ENCODE peak calls at places on chromosomes 13 and 19, in eight cellular contexts. H is H1, R is A549, F is Peyer's patch, C is uterus, Z is spleen, V is body of pancreas, N is right lobe of liver. Y is an unnamed sample.

GRCh38 chr13:31629085-31629785 is 110.1 kb upstream of the RXFP2 start:
- DNase-seq in F (no peak), C (no peak), H (no peak), N (no peak), R (no peak), Z (no peak), V (no peak), Y (no peak)

GRCh38 chr13:94332360-94333040 is 147.0 kb downstream of the DCT start:
- DNase-seq in F (no peak), C (no peak), N (no peak), V (no peak), H (no peak), R (no peak), Z (no peak), Y (no peak)

GRCh38 chr13:97306646-97307045 is 84.5 kb downstream of the MBNL2 start:
- DNase-seq in N (no peak), R (no peak), V (no peak), F (no peak), C (no peak), Z (no peak), H (no peak), Y (no peak)

GRCh38 chr13:34308725-34309124 is 490.8 kb downstream of the RFC3 start:
- DNase-seq in N (no peak), C (no peak), R (no peak), H (no peak), Z (no peak), F (no peak), V (no peak), Y (no peak)

GRCh38 chr19:19997656-19998268 is 41.5 kb downstream of the ZNF682 start:
- DNase-seq in C (no peak), Z (no peak), H (peak; percentile 47), V (peak; percentile 79), R (no peak), N (no peak), F (no peak), Y (no peak)

GRCh38 chr13:65159803-65160202 is 2070.3 kb downstream of the PCDH9 start:
- DNase-seq in Z (no peak), V (no peak), F (no peak), H (no peak), N (no peak), R (no peak), C (no peak), Y (no peak)

GRCh38 chr13:109844396-109844795 is 58.0 kb upstream of the IRS2 start:
- DNase-seq in N (no peak), R (no peak), V (peak; percentile 28), C (no peak), F (no peak), H (no peak), Z (no peak), Y (no peak)

GRCh38 chr19:33175886-33176669 is 18.1 kb upstream of the LRP3 start:
- DNase-seq in Z (peak; percentile 82), H (no peak), C (no peak), F (no peak), N (no peak), V (no peak), R (peak; percentile 82), Y (no peak)

GRCh38 chr13:73235385-73235784 is 176.6 kb downstream of the KLF5 start:
- DNase-seq in H (no peak), F (no peak), N (no peak), C (no peak), R (no peak), Z (no peak), V (no peak), Y (no peak)

GRCh38 chr13:45781553-45782326 is 69.8 kb downstream of the SIAH3 start:
- DNase-seq in R (no peak), H (no peak), V (peak; percentile 73), C (peak; percentile 29), Z (no peak), F (peak; percentile 64), N (no peak), Y (no peak)

DNA sequence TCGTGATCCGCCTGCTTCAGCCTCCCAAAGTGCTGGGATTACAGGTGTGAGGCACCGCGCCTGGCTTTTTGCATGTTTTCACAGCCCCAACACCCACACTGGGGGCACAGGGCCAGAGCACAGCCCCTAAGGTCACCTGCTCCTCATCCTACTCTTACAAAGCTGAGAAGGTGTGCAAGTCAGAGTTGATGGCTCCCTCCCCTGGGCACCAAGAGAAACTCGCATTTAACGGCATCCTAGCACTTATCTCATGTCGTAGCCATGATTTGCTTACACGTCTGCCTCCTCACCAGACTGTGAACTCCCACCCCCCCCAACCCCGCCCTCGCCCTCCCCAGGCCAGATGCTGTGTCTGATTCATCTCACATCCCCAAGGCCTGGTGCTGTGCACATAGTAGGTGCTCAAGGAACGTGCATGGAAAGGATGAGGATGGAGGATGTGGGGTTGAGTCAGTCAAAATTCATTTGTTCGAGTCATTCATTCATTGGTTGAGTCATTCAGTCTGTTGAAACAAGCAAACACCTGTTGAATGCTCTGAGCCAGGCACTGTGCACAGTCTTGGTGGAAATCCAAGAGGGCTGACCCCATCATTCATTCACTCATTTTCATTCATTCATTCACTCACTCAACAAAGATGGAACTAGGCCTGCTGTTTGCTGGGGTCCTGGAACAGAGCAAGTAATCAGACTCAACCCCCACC is 11.3 kb downstream of the SHANK1 start:
- DNase-seq in N (no peak), V (no peak), C (no peak), R (no peak), F (no peak), Z (no peak), H (no peak), Y (no peak)
- TF ChIP-seq POLR2A in N (no peak), V (no peak), C (no peak), R (no peak), F (no peak), Z (no peak), H (no peak), Y (no peak)

DNA sequence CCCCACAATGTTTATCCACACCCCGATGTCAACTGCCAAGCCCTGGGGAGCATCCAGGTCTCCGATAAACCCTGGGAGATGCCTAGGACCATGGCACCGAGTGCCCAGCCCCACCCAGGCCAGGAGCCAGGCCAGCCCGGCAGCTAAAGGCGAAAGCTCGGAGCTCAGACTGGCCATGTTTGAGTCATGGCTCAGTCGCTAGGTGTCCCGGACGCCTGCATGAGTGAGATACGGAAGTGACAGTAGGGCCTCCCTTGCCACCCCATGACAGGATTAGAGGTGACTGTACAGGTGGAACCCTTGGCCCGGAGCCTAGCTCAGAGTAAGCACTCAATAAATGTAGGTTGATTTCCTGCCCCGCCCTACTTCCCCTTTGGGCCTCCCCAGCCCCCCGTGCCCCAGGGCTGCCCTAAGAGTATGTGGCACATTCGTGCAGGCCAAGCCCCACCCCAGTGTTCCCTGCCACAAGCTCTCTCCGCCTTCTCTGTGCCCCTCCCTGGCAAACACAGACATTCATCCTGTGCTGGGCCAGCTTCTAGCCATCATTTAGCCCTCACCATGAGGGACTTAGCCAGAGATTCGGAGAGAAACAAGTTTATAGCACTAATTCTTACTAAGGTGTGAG is 5.8 kb upstream of the TPM4 start:
- DNase-seq in F (peak; percentile 93), C (no peak), R (peak; percentile 58), N (peak; percentile 64), V (peak; percentile 51), H (no peak), Z (peak; percentile 96), Y (no peak)
- H3K27ac ChIP-seq in F (peak overlapping the region; percentile 96), C (peak overlapping the region; percentile 100), R (peak overlapping the region; percentile 90), N (peak overlapping the region; percentile 40), V (no peak overlapping the region), H (no peak overlapping the region), Z (peak overlapping the region; percentile 93), Y (peak overlapping the region; percentile 60)

DNA sequence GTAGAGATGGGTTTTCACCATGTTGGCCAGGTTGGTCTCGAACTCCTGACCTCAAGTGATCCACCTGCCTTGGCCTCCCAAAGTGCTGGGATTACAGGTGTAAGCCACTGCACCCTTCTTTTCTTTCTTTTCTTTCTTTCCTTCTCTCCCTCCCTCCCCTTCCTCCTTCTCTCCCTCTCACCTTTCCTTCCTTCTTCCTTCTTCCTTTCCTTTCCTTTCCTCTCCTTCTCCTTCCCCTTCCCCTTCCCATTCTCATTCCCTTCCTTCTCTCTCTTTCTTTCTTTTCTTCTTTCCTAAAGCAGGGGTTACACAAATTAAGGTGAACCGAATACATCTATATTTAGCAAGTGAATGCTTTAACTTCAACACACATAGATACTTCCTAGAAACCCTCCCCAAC is 58.0 kb upstream of the URI1 start:
- DNase-seq in V (no peak), R (no peak), N (no peak), C (no peak), H (no peak), Z (no peak), F (no peak), Y (no peak)
- H3K4me3 ChIP-seq in V (no peak overlapping the region), R (no peak overlapping the region), N (no peak overlapping the region), C (no peak overlapping the region), H (no peak overlapping the region), Z (no peak overlapping the region), F (no peak overlapping the region), Y (no peak overlapping the region)

GRCh38 chr19:49677232-49677881 is at the start of gene PRMT1:
- DNase-seq in H (no peak), F (no peak), Z (peak; percentile 92), N (no peak), V (peak; percentile 55), R (no peak), C (no peak), Y (no peak)
- TF ChIP-seq POLR2A in H (peak; percentile 98), F (peak; percentile 37), Z (peak; percentile 71), N (peak; percentile 91), V (peak; percentile 74), R (peak; percentile 97), C (peak; percentile 91), Y (peak; percentile 87)

DNA sequence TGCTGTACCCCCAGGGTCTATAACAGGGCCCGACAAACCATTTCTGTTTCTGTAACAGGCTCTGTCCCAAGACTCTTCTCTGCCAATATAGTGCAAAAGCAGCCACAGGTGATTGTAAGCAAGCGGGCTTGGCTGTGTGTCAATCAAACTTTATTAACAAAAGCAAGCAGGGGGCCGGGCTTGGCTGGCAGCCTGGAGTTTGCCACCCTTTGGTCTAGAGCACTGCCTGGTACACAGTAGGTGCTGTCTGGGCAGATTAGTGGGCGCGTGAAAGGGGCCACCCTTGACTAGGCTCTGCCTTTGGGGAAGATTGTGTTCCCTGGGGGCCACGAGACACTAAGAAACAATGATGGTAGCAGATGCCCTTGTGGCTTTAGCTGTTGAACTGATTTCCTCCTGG is 27.4 kb downstream of the CCL25 start:
- DNase-seq in F (no peak), R (no peak), C (no peak), Z (no peak), H (no peak), N (no peak), V (no peak), Y (no peak)
- H3K27ac ChIP-seq in F (no peak overlapping the region), R (no peak overlapping the region), C (no peak overlapping the region), Z (no peak overlapping the region), H (no peak overlapping the region), N (no peak overlapping the region), V (no peak overlapping the region), Y (no peak overlapping the region)

DNA sequence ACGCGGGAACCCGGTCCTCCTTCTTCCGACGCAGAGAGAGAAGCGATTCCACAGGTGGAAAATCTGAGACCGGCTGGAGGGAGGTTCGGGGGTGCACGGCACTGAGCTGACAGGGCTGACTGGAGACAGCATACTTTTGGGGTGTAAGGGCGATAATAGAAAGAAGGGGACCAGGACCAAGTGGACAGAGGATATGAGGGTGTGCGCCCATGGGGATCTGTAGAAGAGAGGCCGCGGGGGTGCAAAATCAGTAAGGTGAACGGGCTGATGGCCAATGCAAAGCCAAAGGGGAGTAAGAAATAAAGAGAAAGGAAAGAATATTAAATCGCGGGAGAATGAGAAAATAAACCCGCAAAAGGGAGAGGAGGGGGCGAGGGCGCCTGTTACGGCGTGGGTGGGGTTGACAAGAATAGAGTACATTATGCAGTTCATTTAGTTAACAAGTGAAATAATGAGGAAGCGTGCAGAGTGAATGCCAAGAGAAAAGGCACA is 336 bp upstream of the GSX1 start:
- DNase-seq in F (no peak), Z (no peak), C (no peak), N (no peak), H (no peak), R (no peak), V (no peak), Y (no peak)
- H3K4me3 ChIP-seq in F (no peak overlapping the region), Z (no peak overlapping the region), C (no peak overlapping the region), N (no peak overlapping the region), H (no peak overlapping the region), R (no peak overlapping the region), V (no peak overlapping the region), Y (no peak overlapping the region)